ENCODE peak calls at places on chromosomes 11 and 22, in five cellular contexts. One of them, this sample, is unnamed.
A peak's percentile ranks its signal among the peaks of the same experiment; 100 is the strongest.

GRCh38 chr11:10322401-10322800 is 17.5 kb downstream of the ADM start:
- DNase-seq in lower lobe of right lung: no peak
- DNase-seq in RWPE1: no peak
- DNase-seq in GM12878: no peak
- DNase-seq in transverse colon: no peak
- DNase-seq in this sample: no peak

GRCh38 chr22:29765905-29766631 is 739 bp downstream of the ZMAT5 start:
- DNase-seq in lower lobe of right lung: no peak
- DNase-seq in RWPE1: no peak
- DNase-seq in GM12878: no peak
- DNase-seq in transverse colon: peak; percentile 44
- DNase-seq in this sample: no peak

GRCh38 chr11:75562836-75563484 is 907 bp downstream of the SERPINH1 start:
- DNase-seq in lower lobe of right lung: no peak
- DNase-seq in RWPE1: peak; percentile 49
- DNase-seq in GM12878: no peak
- DNase-seq in transverse colon: peak; percentile 28
- DNase-seq in this sample: no peak

GRCh38 chr22:49321477-49322055 is 506.1 kb downstream of the BRD1 start:
- DNase-seq in lower lobe of right lung: peak; percentile 37
- DNase-seq in RWPE1: no peak
- DNase-seq in GM12878: no peak
- DNase-seq in transverse colon: no peak
- DNase-seq in this sample: no peak

GRCh38 chr11:126282742-126283591 is at the start of gene TIRAP:
- DNase-seq in lower lobe of right lung: peak; percentile 82
- DNase-seq in RWPE1: peak; percentile 46
- DNase-seq in GM12878: no peak
- DNase-seq in transverse colon: peak; percentile 76
- DNase-seq in this sample: peak; percentile 41

GRCh38 chr11:7967826-7968225 is 2.6 kb upstream of the NLRP10 start:
- DNase-seq in lower lobe of right lung: no peak
- DNase-seq in RWPE1: no peak
- DNase-seq in GM12878: no peak
- DNase-seq in transverse colon: no peak
- DNase-seq in this sample: no peak

GRCh38 chr11:130737866-130738431 is 178.3 kb downstream of the SNX19 start:
- DNase-seq in lower lobe of right lung: no peak
- DNase-seq in RWPE1: no peak
- DNase-seq in GM12878: no peak
- DNase-seq in transverse colon: no peak
- DNase-seq in this sample: peak; percentile 42

GRCh38 chr22:20758688-20759087 is 15.2 kb upstream of the SERPIND1 start:
- DNase-seq in lower lobe of right lung: no peak
- DNase-seq in RWPE1: no peak
- DNase-seq in GM12878: no peak
- DNase-seq in transverse colon: no peak
- DNase-seq in this sample: no peak

GRCh38 chr22:28146401-28147304 is 227.6 kb upstream of the PITPNB start:
- DNase-seq in lower lobe of right lung: no peak
- DNase-seq in RWPE1: no peak
- DNase-seq in GM12878: no peak
- DNase-seq in transverse colon: no peak
- DNase-seq in this sample: no peak

GRCh38 chr11:44730775-44731174 is 4.0 kb downstream of the TSPAN18 start:
- DNase-seq in lower lobe of right lung: no peak
- DNase-seq in RWPE1: no peak
- DNase-seq in GM12878: no peak
- DNase-seq in transverse colon: no peak
- DNase-seq in this sample: no peak

GRCh38 chr11:44731685-44732411 is 5.1 kb downstream of the TSPAN18 start:
- DNase-seq in lower lobe of right lung: no peak
- DNase-seq in RWPE1: no peak
- DNase-seq in GM12878: no peak
- DNase-seq in transverse colon: no peak
- DNase-seq in this sample: no peak

GRCh38 chr11:44732564-44732963 is 5.8 kb downstream of the TSPAN18 start:
- DNase-seq in lower lobe of right lung: no peak
- DNase-seq in RWPE1: no peak
- DNase-seq in GM12878: no peak
- DNase-seq in transverse colon: no peak
- DNase-seq in this sample: no peak

GRCh38 chr11:44734982-44735381 is 8.2 kb downstream of the TSPAN18 start:
- DNase-seq in lower lobe of right lung: no peak
- DNase-seq in RWPE1: no peak
- DNase-seq in GM12878: no peak
- DNase-seq in transverse colon: no peak
- DNase-seq in this sample: no peak

GRCh38 chr11:44733877-44734276 is 7.1 kb downstream of the TSPAN18 start:
- DNase-seq in lower lobe of right lung: no peak
- DNase-seq in RWPE1: no peak
- DNase-seq in GM12878: no peak
- DNase-seq in transverse colon: no peak
- DNase-seq in this sample: no peak
- H3K27ac ChIP-seq in lower lobe of right lung: no peak overlapping the region
- H3K27ac ChIP-seq in RWPE1: no peak overlapping the region
- H3K27ac ChIP-seq in GM12878: no peak overlapping the region
- H3K27ac ChIP-seq in transverse colon: no peak overlapping the region
- H3K27ac ChIP-seq in this sample: no peak overlapping the region

DNA sequence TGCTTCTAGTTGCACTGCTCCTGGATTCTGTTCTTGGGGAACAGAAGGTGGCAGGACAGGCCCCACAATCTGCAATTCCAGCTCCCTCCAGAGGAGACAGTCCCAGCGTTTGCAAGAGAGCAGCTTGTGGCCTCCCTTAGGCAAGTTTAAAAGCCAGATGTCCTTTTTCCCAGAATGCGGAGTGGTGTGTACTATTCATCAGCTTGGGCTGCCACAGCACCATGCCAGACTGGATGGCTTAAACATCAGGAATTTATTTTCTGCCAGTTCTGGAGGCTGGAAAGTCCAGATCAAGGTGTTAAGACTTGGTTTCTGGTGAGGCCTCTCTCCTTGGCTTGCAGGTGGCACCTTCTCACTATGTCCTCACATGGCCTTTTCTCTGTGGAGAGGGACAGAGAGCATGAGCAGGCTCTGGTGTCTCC is 11.7 kb downstream of the MIAT start:
- DNase-seq in lower lobe of right lung: no peak
- DNase-seq in RWPE1: no peak
- DNase-seq in GM12878: no peak
- DNase-seq in transverse colon: peak; percentile 24
- DNase-seq in this sample: no peak
- TF ChIP-seq CTCF in lower lobe of right lung: peak; percentile 32
- TF ChIP-seq CTCF in RWPE1: peak; percentile 22
- TF ChIP-seq CTCF in GM12878: peak; percentile 28
- TF ChIP-seq CTCF in transverse colon: peak; percentile 20
- TF ChIP-seq CTCF in this sample: peak; percentile 56

GRCh38 chr11:86208572-86208971 is 36.0 kb upstream of the EED start:
- DNase-seq in lower lobe of right lung: no peak
- DNase-seq in RWPE1: no peak
- DNase-seq in GM12878: no peak
- DNase-seq in transverse colon: no peak
- DNase-seq in this sample: no peak

GRCh38 chr11:86205415-86206268 is 38.9 kb upstream of the EED start:
- DNase-seq in lower lobe of right lung: no peak
- DNase-seq in RWPE1: no peak
- DNase-seq in GM12878: no peak
- DNase-seq in transverse colon: no peak
- DNase-seq in this sample: no peak

GRCh38 chr11:86204356-86204755 is 40.2 kb upstream of the EED start:
- DNase-seq in lower lobe of right lung: no peak
- DNase-seq in RWPE1: no peak
- DNase-seq in GM12878: no peak
- DNase-seq in transverse colon: no peak
- DNase-seq in this sample: no peak

GRCh38 chr11:86207413-86207812 is 37.1 kb upstream of the EED start:
- DNase-seq in lower lobe of right lung: no peak
- DNase-seq in RWPE1: no peak
- DNase-seq in GM12878: no peak
- DNase-seq in transverse colon: no peak
- DNase-seq in this sample: no peak

GRCh38 chr11:86206296-86206695 is 38.3 kb upstream of the EED start:
- DNase-seq in lower lobe of right lung: no peak
- DNase-seq in RWPE1: no peak
- DNase-seq in GM12878: no peak
- DNase-seq in transverse colon: no peak
- DNase-seq in this sample: no peak
- H3K27ac ChIP-seq in lower lobe of right lung: peak overlapping the region; percentile 13
- H3K27ac ChIP-seq in RWPE1: no peak overlapping the region
- H3K27ac ChIP-seq in GM12878: no peak overlapping the region
- H3K27ac ChIP-seq in transverse colon: no peak overlapping the region
- H3K27ac ChIP-seq in this sample: no peak overlapping the region

DNA sequence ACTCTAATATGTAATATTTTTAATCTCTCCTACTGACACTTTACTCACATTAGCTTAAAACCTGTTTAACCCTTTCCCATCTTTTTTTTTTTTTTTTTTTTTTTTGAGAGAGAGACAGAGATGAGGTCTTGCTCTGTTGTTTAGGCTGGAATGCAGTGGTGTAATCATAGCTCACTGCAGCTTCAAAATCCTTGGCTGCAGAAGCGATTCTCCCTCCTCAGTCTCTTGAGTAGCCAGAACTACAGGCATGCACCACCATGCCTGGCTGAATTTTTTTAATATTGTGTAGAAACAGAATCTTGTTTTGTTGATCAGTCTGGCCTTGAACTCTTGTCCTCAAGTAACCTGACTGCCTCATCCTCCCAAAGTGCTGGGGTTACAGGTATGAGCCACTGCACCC is 37.3 kb downstream of the PAMR1 start:
- DNase-seq in lower lobe of right lung: no peak
- DNase-seq in RWPE1: no peak
- DNase-seq in GM12878: no peak
- DNase-seq in transverse colon: no peak
- DNase-seq in this sample: no peak
- TF ChIP-seq CTCF in lower lobe of right lung: no peak
- TF ChIP-seq CTCF in RWPE1: no peak
- TF ChIP-seq CTCF in GM12878: no peak
- TF ChIP-seq CTCF in transverse colon: no peak
- TF ChIP-seq CTCF in this sample: no peak

GRCh38 chr11:70761906-70762196 is 363.5 kb downstream of the CTTN start:
- DNase-seq in lower lobe of right lung: no peak
- DNase-seq in RWPE1: no peak
- DNase-seq in GM12878: no peak
- DNase-seq in transverse colon: no peak
- DNase-seq in this sample: no peak

GRCh38 chr11:70759846-70760245 is 361.5 kb downstream of the CTTN start:
- DNase-seq in lower lobe of right lung: no peak
- DNase-seq in RWPE1: no peak
- DNase-seq in GM12878: no peak
- DNase-seq in transverse colon: no peak
- DNase-seq in this sample: no peak

GRCh38 chr11:70762810-70763209 is 364.5 kb downstream of the CTTN start:
- DNase-seq in lower lobe of right lung: no peak
- DNase-seq in RWPE1: no peak
- DNase-seq in GM12878: no peak
- DNase-seq in transverse colon: no peak
- DNase-seq in this sample: no peak

GRCh38 chr11:70761094-70761905 is 363.0 kb downstream of the CTTN start:
- DNase-seq in lower lobe of right lung: no peak
- DNase-seq in RWPE1: no peak
- DNase-seq in GM12878: no peak
- DNase-seq in transverse colon: no peak
- DNase-seq in this sample: no peak

DNA sequence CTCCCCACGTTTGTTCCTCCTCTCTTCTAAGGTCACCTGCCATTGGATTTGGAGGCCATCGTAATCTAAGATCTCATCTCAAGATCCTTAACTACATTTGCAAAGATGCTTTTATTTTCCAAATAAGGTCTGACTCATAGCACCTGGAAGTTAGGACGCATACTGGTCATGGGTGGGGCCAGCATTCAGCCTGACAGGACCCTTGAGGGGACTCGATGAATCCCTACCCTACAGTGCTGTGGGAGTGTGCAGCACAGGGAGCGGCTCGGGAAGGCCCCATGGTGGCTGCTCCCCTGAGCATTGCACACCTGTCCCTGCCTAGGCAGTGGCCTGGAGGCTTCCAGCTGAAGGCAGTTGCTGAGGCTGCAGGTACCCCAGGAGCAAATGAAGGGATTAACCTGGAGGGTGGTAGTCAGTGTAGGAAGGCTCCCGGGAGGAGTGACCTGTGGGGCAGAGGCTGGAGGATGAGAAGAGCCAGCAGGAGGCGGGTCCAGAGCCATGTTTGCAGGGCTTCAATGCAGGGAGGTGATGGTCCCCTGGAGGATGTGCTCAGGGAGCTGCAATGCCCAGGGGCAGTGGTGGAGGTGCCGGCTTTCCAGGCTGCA is 362.2 kb downstream of the CTTN start:
- DNase-seq in lower lobe of right lung: no peak
- DNase-seq in RWPE1: peak; percentile 40
- DNase-seq in GM12878: no peak
- DNase-seq in transverse colon: no peak
- DNase-seq in this sample: no peak
- H3K27ac ChIP-seq in lower lobe of right lung: no peak overlapping the region
- H3K27ac ChIP-seq in RWPE1: no peak overlapping the region
- H3K27ac ChIP-seq in GM12878: no peak overlapping the region
- H3K27ac ChIP-seq in transverse colon: no peak overlapping the region
- H3K27ac ChIP-seq in this sample: no peak overlapping the region

DNA sequence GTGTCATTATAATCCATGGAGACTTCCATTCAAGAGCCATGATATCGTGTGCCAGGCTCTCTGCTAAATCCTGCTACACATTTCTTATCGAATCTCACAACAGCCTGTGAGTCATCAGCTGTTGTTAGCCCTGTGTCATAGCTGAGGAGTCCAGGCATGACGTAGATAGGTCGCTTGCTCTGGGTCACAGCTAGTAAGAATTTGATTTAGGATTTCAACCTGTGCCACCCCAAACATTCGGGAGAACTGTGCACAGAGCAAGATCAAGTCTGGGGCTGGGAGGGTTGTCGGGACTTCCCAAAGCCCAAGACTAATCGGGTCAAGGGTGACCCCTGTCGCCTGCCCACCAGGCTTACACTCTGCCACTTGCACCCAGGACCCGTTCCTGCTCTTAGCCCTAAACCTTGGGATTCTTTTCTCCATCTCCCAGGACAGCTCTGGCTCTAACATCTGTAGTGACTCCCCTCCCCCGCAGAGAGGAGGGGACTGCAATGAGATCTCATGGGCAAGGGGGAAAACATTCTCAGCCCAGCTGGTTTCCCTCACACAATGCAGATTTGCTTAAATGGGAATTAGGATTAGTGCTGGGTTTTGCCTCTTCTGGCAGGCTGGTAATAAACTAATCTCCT is 34.3 kb downstream of the TSPAN18 start:
- DNase-seq in lower lobe of right lung: no peak
- DNase-seq in RWPE1: peak; percentile 70
- DNase-seq in GM12878: no peak
- DNase-seq in transverse colon: no peak
- DNase-seq in this sample: peak; percentile 32
- TF ChIP-seq CTCF in lower lobe of right lung: no peak
- TF ChIP-seq CTCF in RWPE1: no peak
- TF ChIP-seq CTCF in GM12878: peak; percentile 11
- TF ChIP-seq CTCF in transverse colon: no peak
- TF ChIP-seq CTCF in this sample: no peak